ENCODE peak calls at places on chromosomes 4 and X, in eight cellular contexts. D is breast epithelium, V is right lobe of liver, S is upper lobe of left lung, X is IMR-90, R is uterus, M is ovary, E is endothelial cell of umbilical vein. I is an unnamed sample.

GRCh38 chrX:154305481-154306205 is 10.0 kb downstream of the TKTL1 start:
- DNase-seq in M (no peak), D (no peak), V (no peak), X (no peak), R (no peak), E (no peak), S (no peak), I (no peak)

GRCh38 chr4:26859762-26860156 is 882 bp upstream of the STIM2 start:
- DNase-seq in R (no peak), M (no peak), D (no peak), V (no peak), E (no peak), S (no peak), X (no peak), I (no peak)

GRCh38 chrX:136497556-136498048 is at the start of gene HTATSF1:
- DNase-seq in D (no peak), X (no peak), E (peak; percentile 20), V (no peak), R (no peak), S (peak; percentile 77), M (no peak), I (peak; percentile 85)

GRCh38 chr4:29565256-29565655 is 1154.9 kb upstream of the PCDH7 start:
- DNase-seq in M (no peak), X (no peak), R (no peak), E (no peak), V (no peak), D (no peak), S (no peak), I (no peak)

GRCh38 chr4:45363931-45364330 is 637.6 kb upstream of the GNPDA2 start:
- DNase-seq in E (no peak), V (no peak), S (no peak), R (no peak), M (no peak), D (no peak), X (no peak), I (no peak)

GRCh38 chr4:40890764-40891163 is 141.0 kb downstream of the NSUN7 start:
- DNase-seq in M (no peak), E (no peak), V (no peak), R (no peak), D (no peak), S (no peak), X (no peak), I (no peak)

GRCh38 chr4:78876568-78877320 is 62.5 kb downstream of the PAQR3 start:
- DNase-seq in S (no peak), E (no peak), D (no peak), M (no peak), X (peak; percentile 71), R (no peak), V (no peak), I (no peak)

GRCh38 chr4:48196758-48197504 is 62.9 kb upstream of the TXK start:
- DNase-seq in R (no peak), D (no peak), S (no peak), M (no peak), E (no peak), X (no peak), V (no peak), I (no peak)

GRCh38 chr4:180861651-180862050 is 1381.6 kb upstream of the TENM3 start:
- DNase-seq in M (no peak), E (no peak), S (peak; percentile 71), D (no peak), X (no peak), V (no peak), R (no peak), I (no peak)

GRCh38 chr4:41185614-41186609 is 28.4 kb downstream of the APBB2 start:
- DNase-seq in X (peak; percentile 53), D (no peak), M (no peak), E (no peak), R (no peak), S (no peak), V (no peak), I (no peak)

GRCh38 chr4:95095352-95095974 is 337.7 kb downstream of the BMPR1B start:
- DNase-seq in V (no peak), E (peak; percentile 58), R (no peak), M (no peak), X (peak; percentile 59), D (no peak), S (no peak), I (no peak)

DNA sequence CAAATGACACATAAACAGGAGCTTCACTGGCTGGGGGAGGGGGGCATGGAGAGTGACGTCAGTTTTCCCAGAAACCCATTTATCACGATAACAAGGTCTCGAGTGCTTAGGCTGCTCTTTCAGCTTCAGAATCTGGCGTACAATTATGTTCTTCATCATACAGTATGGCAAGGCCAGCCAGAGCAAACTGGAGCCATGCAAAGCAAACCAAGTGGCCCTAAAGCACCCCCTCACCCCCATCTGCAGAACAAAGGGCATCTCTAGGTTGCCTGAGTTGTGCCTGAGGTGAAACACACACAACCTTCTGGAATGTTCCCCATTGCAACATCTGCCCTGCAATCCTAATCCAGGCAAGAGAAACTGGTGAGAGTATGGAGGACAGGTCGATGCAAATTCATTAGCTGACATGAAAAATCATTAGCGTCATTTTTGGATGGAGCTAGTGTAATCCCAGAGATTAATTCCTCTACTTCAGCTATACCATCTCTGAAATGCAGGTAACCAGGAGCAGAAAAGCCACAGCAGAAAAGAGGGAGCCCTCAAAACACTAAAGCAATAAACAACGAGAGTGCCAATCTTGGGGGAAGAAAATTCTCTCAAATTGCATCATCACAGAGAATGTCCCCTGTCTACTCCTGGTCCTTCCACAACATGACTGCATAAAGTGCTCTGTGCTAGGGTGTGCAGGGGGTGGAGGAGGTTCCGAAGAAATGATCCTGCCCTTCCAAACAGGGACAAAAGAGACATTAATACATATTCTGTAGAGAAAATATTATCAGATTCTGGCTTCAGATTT is 1.8 kb downstream of the SEPTIN6 start:
- DNase-seq in X (peak; percentile 51), S (no peak), D (no peak), E (no peak), R (no peak), V (peak; percentile 72), M (no peak), I (no peak)
- TF ChIP-seq POLR2A in X (no peak), S (no peak), D (no peak), E (no peak), R (no peak), V (no peak), M (no peak), I (no peak)

GRCh38 chr4:19512086-19512485 is 739.6 kb upstream of the SLIT2 start:
- DNase-seq in D (no peak), R (no peak), M (no peak), E (no peak), V (no peak), S (no peak), X (no peak), I (no peak)

DNA sequence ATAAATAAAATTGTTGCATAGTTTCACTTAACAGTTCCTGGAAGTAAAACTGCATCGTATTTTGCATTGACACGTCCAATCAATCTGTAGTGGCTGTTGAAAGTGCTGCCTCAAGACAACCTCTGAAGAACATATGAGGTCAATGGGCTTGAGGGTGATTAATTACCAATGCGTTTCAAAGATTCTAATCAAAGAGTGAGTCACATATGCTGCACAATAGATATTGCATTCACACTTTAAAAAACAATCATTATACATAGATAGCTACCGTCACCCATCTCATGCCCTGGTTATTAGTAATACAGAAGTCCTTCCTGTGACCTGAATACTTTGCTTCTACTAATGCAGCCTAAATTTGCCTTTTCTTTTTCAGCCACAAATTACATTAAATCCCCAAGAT is 743.3 kb upstream of the SLIT2 start:
- DNase-seq in E (peak; percentile 71), V (no peak), D (no peak), M (no peak), S (no peak), X (no peak), R (no peak), I (no peak)
- TF ChIP-seq CTCF in E (no peak), V (no peak), D (no peak), M (no peak), S (no peak), X (no peak), R (no peak), I (no peak)

GRCh38 chr4:2831611-2832308 is 11.9 kb upstream of the ADD1 start:
- DNase-seq in D (peak; percentile 47), R (no peak), M (no peak), X (no peak), E (no peak), S (peak; percentile 61), V (peak; percentile 46), I (no peak)

GRCh38 chr4:2829321-2829932 is 14.2 kb upstream of the ADD1 start:
- DNase-seq in X (no peak), D (peak; percentile 43), E (no peak), V (peak; percentile 47), M (no peak), R (no peak), S (peak; percentile 70), I (peak; percentile 85)

GRCh38 chr4:2829933-2830451 is 13.7 kb upstream of the ADD1 start:
- DNase-seq in S (peak; percentile 82), M (no peak), V (peak; percentile 45), R (no peak), D (no peak), E (no peak), X (no peak), I (no peak)

GRCh38 chr4:2832309-2832980 is 11.2 kb upstream of the ADD1 start:
- DNase-seq in R (no peak), V (peak; percentile 43), E (no peak), D (no peak), M (no peak), X (no peak), S (peak; percentile 53), I (no peak)

GRCh38 chr4:2830632-2831610 is 12.7 kb upstream of the ADD1 start:
- DNase-seq in R (no peak), S (peak; percentile 54), D (peak; percentile 10), X (no peak), M (no peak), E (no peak), V (peak; percentile 41), I (no peak)
- TF ChIP-seq POLR2A in R (no peak), S (no peak), D (no peak), X (no peak), M (no peak), E (no peak), V (no peak), I (no peak)

GRCh38 chr4:6090936-6091335 is 72.7 kb upstream of the C4orf50 start:
- DNase-seq in R (no peak), V (no peak), S (no peak), M (no peak), X (no peak), D (no peak), E (no peak), I (no peak)

GRCh38 chr4:6085943-6086628 is 67.9 kb upstream of the C4orf50 start:
- DNase-seq in R (no peak), D (no peak), E (no peak), S (no peak), V (no peak), X (no peak), M (no peak), I (peak; percentile 63)

GRCh38 chr4:6085028-6085942 is 67.1 kb upstream of the C4orf50 start:
- DNase-seq in E (no peak), V (no peak), M (no peak), S (peak; percentile 51), D (no peak), R (no peak), X (no peak), I (peak; percentile 58)

GRCh38 chr4:6088950-6089349 is 70.7 kb upstream of the C4orf50 start:
- DNase-seq in S (no peak), E (no peak), V (no peak), M (no peak), X (no peak), R (no peak), D (no peak), I (no peak)

DNA sequence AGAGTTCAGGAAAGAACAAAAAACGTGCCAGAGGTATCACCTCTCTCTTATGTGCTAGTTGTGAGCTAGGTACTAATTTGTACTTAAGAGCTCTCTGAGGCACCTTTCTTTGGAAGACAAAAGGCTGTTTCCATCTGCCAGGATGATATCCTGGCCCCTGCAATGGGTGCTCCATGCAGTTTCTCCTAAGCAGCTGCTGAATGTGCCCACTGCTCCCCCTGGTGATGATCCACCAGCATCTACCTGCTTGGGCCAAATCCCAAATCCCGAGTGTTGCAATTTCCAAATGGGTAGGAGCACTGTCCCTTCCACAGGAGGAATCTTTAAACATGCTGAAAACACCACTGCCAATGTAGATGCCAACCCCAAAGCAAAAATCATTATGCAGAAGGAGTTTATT is 69.4 kb upstream of the C4orf50 start:
- DNase-seq in X (peak; percentile 28), V (peak; percentile 86), R (no peak), M (no peak), D (no peak), S (no peak), E (peak; percentile 3), I (no peak)
- TF ChIP-seq CTCF in X (peak; percentile 24), V (peak; percentile 62), R (no peak), M (no peak), D (peak; percentile 30), S (peak; percentile 44), E (peak; percentile 12), I (no peak)

I was measured in lower leg skin.